ENCODE peak calls at places on chromosomes 1 and 21, in seven cellular contexts. H is A549; U is mucosa of descending colon; F is spleen; S is Caki2; O is T-helper 1 cell; Q is stimulated activated naive CD4-positive, alpha-beta T cell treated with Interleukin-2 at 50 U/mL for 16 hours. D is an unnamed sample.

GRCh38 chr1:63674238-63674864 is 81.1 kb downstream of the PGM1 start:
- DNase-seq in H (peak; percentile 84), U (peak; percentile 71), F (no peak), S (peak; percentile 80), O (no peak), Q (no peak), D (no peak)

GRCh38 chr1:115461526-115461925 is 123.5 kb upstream of the NGF start:
- DNase-seq in H (peak; percentile 14), U (no peak), F (no peak), S (no peak), O (no peak), Q (no peak), D (no peak)

GRCh38 chr1:42834803-42835202 is 11.6 kb upstream of the ZNF691 start:
- DNase-seq in H (no peak), U (no peak), F (no peak), S (no peak), O (no peak), Q (no peak), D (no peak)

GRCh38 chr1:172912765-172913260 is 137.9 kb downstream of the TNFSF18 start:
- DNase-seq in H (no peak), U (no peak), F (no peak), S (no peak), O (no peak), Q (no peak), D (no peak)

GRCh38 chr1:89104147-89104546 is 21.8 kb downstream of the GBP2 start:
- DNase-seq in H (no peak), U (no peak), F (no peak), S (no peak), O (no peak), Q (no peak), D (no peak)

GRCh38 chr1:54290443-54291184 is 90.6 kb downstream of the MRPL37 start:
- DNase-seq in H (peak; percentile 15), U (peak; percentile 45), F (no peak), S (no peak), O (no peak), Q (no peak), D (no peak)

GRCh38 chr1:15736666-15737229 is 690 bp downstream of the SLC25A34 start:
- DNase-seq in H (no peak), U (peak; percentile 83), F (no peak), S (no peak), O (no peak), Q (no peak), D (no peak)

GRCh38 chr1:150280138-150280707 is 2.1 kb upstream of the CIART start:
- DNase-seq in H (no peak), U (peak; percentile 68), F (no peak), S (no peak), O (no peak), Q (no peak), D (no peak)

GRCh38 chr1:205766038-205766437 is 9.2 kb downstream of the RAB29 start:
- DNase-seq in H (no peak), U (no peak), F (no peak), S (no peak), O (no peak), Q (no peak), D (no peak)

GRCh38 chr1:46489638-46490602 is at the start of gene DMBX1:
- DNase-seq in H (peak; percentile 35), U (no peak), F (peak; percentile 70), S (peak; percentile 48), O (no peak), Q (peak; percentile 27), D (no peak)

GRCh38 chr1:18874600-18874999 is 15.1 kb upstream of the TAS1R2 start:
- DNase-seq in H (no peak), U (no peak), F (no peak), S (no peak), O (no peak), Q (no peak), D (no peak)

GRCh38 chr1:113388621-113389355 is 1.5 kb upstream of the MAGI3 start:
- DNase-seq in H (peak; percentile 77), U (no peak), F (no peak), S (peak; percentile 64), O (no peak), Q (no peak), D (no peak)

GRCh38 chr1:178495741-178496409 is 889 bp downstream of the CLEC20A start:
- DNase-seq in H (no peak), U (no peak), F (no peak), S (no peak), O (no peak), Q (no peak), D (no peak)

GRCh38 chr1:46431695-46432094 is 37.6 kb downstream of the FAAH start:
- DNase-seq in H (no peak), U (no peak), F (no peak), S (no peak), O (no peak), Q (no peak), D (no peak)

GRCh38 chr1:39154553-39155361 is 49.7 kb upstream of the MACF1 start:
- DNase-seq in H (peak; percentile 46), U (no peak), F (no peak), S (no peak), O (no peak), Q (no peak), D (no peak)

GRCh38 chr21:42526379-42526727 is 12.7 kb downstream of the SLC37A1 start:
- DNase-seq in H (no peak), U (peak; percentile 89), F (no peak), S (no peak), O (no peak), Q (no peak), D (no peak)

GRCh38 chr1:77100870-77101269 is 118.4 kb downstream of the PIGK start:
- DNase-seq in H (no peak), U (no peak), F (no peak), S (no peak), O (no peak), Q (no peak), D (no peak)

GRCh38 chr1:239126881-239127280 is 259.5 kb upstream of the CHRM3 start:
- DNase-seq in H (no peak), U (no peak), F (no peak), S (no peak), O (no peak), Q (no peak), D (no peak)

GRCh38 chr21:37787456-37787855 is 128.8 kb downstream of the KCNJ6 start:
- DNase-seq in H (peak; percentile 53), U (no peak), F (no peak), S (peak; percentile 44), O (no peak), Q (no peak), D (no peak)

GRCh38 chr1:97247196-97247595 is 525.6 kb downstream of the PTBP2 start:
- DNase-seq in H (no peak), U (no peak), F (no peak), S (no peak), O (no peak), Q (no peak), D (no peak)

GRCh38 chr1:52294580-52294979 is 71.4 kb downstream of the CC2D1B start:
- DNase-seq in H (no peak), U (no peak), F (no peak), S (no peak), O (no peak), Q (no peak), D (no peak)

GRCh38 chr1:241698177-241698576 is 46.1 kb downstream of the WDR64 start:
- DNase-seq in H (no peak), U (no peak), F (no peak), S (no peak), O (no peak), Q (no peak), D (no peak)

GRCh38 chr21:18603246-18603645 is 199.7 kb upstream of the TMPRSS15 start:
- DNase-seq in H (no peak), U (no peak), F (no peak), S (no peak), O (no peak), Q (no peak), D (no peak)

GRCh38 chr1:43648448-43648847 is 1.5 kb upstream of the KDM4A start:
- DNase-seq in H (no peak), U (no peak), F (no peak), S (no peak), O (no peak), Q (no peak), D (no peak)

GRCh38 chr1:152188673-152189591 is 29.9 kb upstream of the RPTN start:
- DNase-seq in H (peak; percentile 91), U (peak; percentile 68), F (peak; percentile 92), S (no peak), O (peak; percentile 67), Q (peak; percentile 77), D (peak; percentile 65)

GRCh38 chr1:85134583-85135455 is 66.0 kb downstream of the SYDE2 start:
- DNase-seq in H (no peak), U (no peak), F (no peak), S (peak; percentile 33), O (no peak), Q (no peak), D (no peak)

GRCh38 chr1:84701366-84701765 is 11.1 kb upstream of the SSX2IP start:
- DNase-seq in H (no peak), U (no peak), F (no peak), S (no peak), O (no peak), Q (no peak), D (no peak)

GRCh38 chr1:240706150-240706904 is 94.4 kb upstream of the GREM2 start:
- DNase-seq in H (no peak), U (no peak), F (no peak), S (no peak), O (no peak), Q (no peak), D (no peak)

GRCh38 chr1:22862752-22863151 is 109.9 kb downstream of the LACTBL1 start:
- DNase-seq in H (no peak), U (no peak), F (no peak), S (no peak), O (no peak), Q (no peak), D (no peak)

GRCh38 chr1:48246727-48247126 is 24.2 kb downstream of the SLC5A9 start:
- DNase-seq in H (no peak), U (peak; percentile 87), F (peak; percentile 79), S (peak; percentile 25), O (no peak), Q (no peak), D (no peak)

GRCh38 chr21:38811257-38811656 is 5.5 kb downstream of the ETS2 start:
- DNase-seq in H (peak; percentile 35), U (no peak), F (no peak), S (no peak), O (no peak), Q (no peak), D (peak; percentile 77)

GRCh38 chr1:30888391-30888790 is 20.2 kb downstream of the SDC3 start:
- DNase-seq in H (no peak), U (no peak), F (no peak), S (no peak), O (no peak), Q (no peak), D (no peak)

GRCh38 chr1:56715161-56715560 is 70.0 kb downstream of the PRKAA2 start:
- DNase-seq in H (no peak), U (no peak), F (no peak), S (no peak), O (no peak), Q (no peak), D (no peak)

GRCh38 chr1:24900985-24901781 is 28.9 kb downstream of the RUNX3 start:
- DNase-seq in H (no peak), U (no peak), F (no peak), S (no peak), O (no peak), Q (no peak), D (no peak)

GRCh38 chr1:219324171-219324570 is 150.5 kb downstream of the LYPLAL1 start:
- DNase-seq in H (no peak), U (no peak), F (no peak), S (no peak), O (no peak), Q (no peak), D (no peak)

GRCh38 chr1:172533511-172534116 is 664 bp downstream of the SUCO start:
- DNase-seq in H (peak; percentile 22), U (peak; percentile 29), F (peak; percentile 81), S (peak; percentile 44), O (no peak), Q (peak; percentile 34), D (peak; percentile 55)